ENCODE peak calls at places on chromosome X, in six cellular contexts. X is activated naive CD4-positive, alpha-beta T cell treated with anti-CD3 and anti-CD28 coated beads for 36 hours; M is pancreas; B is CD4-positive, alpha-beta T cell; A is tibial artery; S is stimulated activated naive CD8-positive, alpha-beta T cell treated with anti-CD3 and anti-CD28 coated beads, Interleukin-15, Interleukin-2, amounts not matched to agents 100 U/mL and 50 U/mL, for 24 hours. W is an unnamed sample.

GRCh38 chrX:71181558-71181909 is 36.9 kb downstream of the NLGN3 start:
- DNase-seq in A (no peak), B (peak; percentile 3), M (no peak), X (peak; percentile 69), S (peak; percentile 58), W (no peak)

GRCh38 chrX:129786210-129786651 is 6.5 kb downstream of the SASH3 start:
- DNase-seq in M (no peak), B (no peak), A (no peak), X (no peak), S (no peak), W (no peak)

GRCh38 chrX:108033890-108034289 is 11.0 kb upstream of the VSIG1 start:
- DNase-seq in M (no peak), B (no peak), X (no peak), S (no peak), A (no peak), W (no peak)

GRCh38 chrX:51893931-51894696 is 691 bp downstream of the MAGED1 start:
- DNase-seq in S (peak; percentile 12), M (no peak), X (peak; percentile 17), A (peak; percentile 22), B (no peak), W (peak; percentile 37)

GRCh38 chrX:132407704-132408103 is 81.1 kb downstream of the MBNL3 start:
- DNase-seq in B (no peak), S (no peak), A (no peak), X (no peak), M (no peak), W (no peak)

GRCh38 chrX:123884809-123885408 is 25.1 kb downstream of the XIAP start:
- DNase-seq in S (no peak), X (peak; percentile 42), M (no peak), A (no peak), B (no peak), W (peak; percentile 32)

GRCh38 chrX:9832811-9833210 is 46.6 kb downstream of the SHROOM2 start:
- DNase-seq in B (no peak), A (no peak), X (no peak), S (no peak), M (no peak), W (no peak)

GRCh38 chrX:153623310-153624029 is 23.5 kb upstream of the DUSP9 start:
- DNase-seq in X (no peak), A (no peak), B (no peak), S (no peak), M (no peak), W (no peak)

GRCh38 chrX:142001934-142002333 is 98.2 kb downstream of the MAGEC1 start:
- DNase-seq in M (no peak), S (no peak), B (no peak), A (no peak), X (no peak), W (no peak)

GRCh38 chrX:115378471-115378870 is 89.0 kb downstream of the LUZP4 start:
- DNase-seq in A (no peak), X (no peak), M (no peak), S (no peak), B (no peak), W (peak; percentile 20)

GRCh38 chrX:23494741-23495140 is 160.1 kb downstream of the PTCHD1 start:
- DNase-seq in S (no peak), A (no peak), X (no peak), B (no peak), M (no peak), W (no peak)

GRCh38 chrX:80808854-80809493 is 703 bp downstream of the BRWD3 start:
- DNase-seq in A (peak; percentile 20), X (peak; percentile 41), M (no peak), B (peak; percentile 9), S (peak; percentile 19), W (peak; percentile 8)

W was measured in RPMI7951.